ENCODE peak calls at places on chromosomes 5 and 9, in ten cellular contexts. U is PC-9, S is right lobe of liver, A is A549, T is left ventricle myocardium inferior, H is Caco-2, Z is heart left ventricle, J is choroid plexus epithelial cell, M is GM13976, D is ascending aorta. O is an unnamed sample.

GRCh38 chr5:118647587-118647986 is 340.8 kb downstream of the DTWD2 start:
- DNase-seq in T (no peak), H (peak; percentile 68), S (no peak), U (no peak), M (no peak), D (no peak), A (no peak), Z (no peak), J (no peak), O (no peak)

GRCh38 chr5:154714271-154714986 is 40.7 kb upstream of the LARP1 start:
- DNase-seq in H (no peak), U (peak; percentile 20), T (no peak), A (no peak), Z (no peak), M (peak; percentile 33), D (no peak), J (peak; percentile 67), S (no peak), O (peak; percentile 15)

GRCh38 chr9:136093995-136094881 is 851 bp downstream of the NACC2 start:
- DNase-seq in U (peak; percentile 76), D (peak; percentile 91), Z (peak; percentile 91), H (peak; percentile 84), T (peak; percentile 88), M (no peak), A (peak; percentile 81), J (peak; percentile 67), S (peak; percentile 88), O (peak; percentile 83)

GRCh38 chr5:74660863-74661262 is 20.3 kb upstream of the ENC1 start:
- DNase-seq in J (no peak), Z (no peak), H (no peak), A (no peak), U (no peak), S (no peak), T (no peak), D (no peak), M (no peak), O (no peak)

GRCh38 chr9:110081395-110081794 is 126.6 kb downstream of the C9orf152 start:
- DNase-seq in H (no peak), M (no peak), Z (no peak), T (no peak), S (no peak), J (peak; percentile 82), A (no peak), U (no peak), D (no peak), O (no peak)

GRCh38 chr5:151264113-151264512 is 11.1 kb downstream of the GM2A start:
- DNase-seq in J (peak; percentile 28), T (no peak), H (no peak), M (no peak), A (no peak), S (no peak), U (peak; percentile 28), Z (no peak), D (no peak), O (peak; percentile 32)

GRCh38 chr5:115888027-115888426 is 46.3 kb downstream of the AP3S1 start:
- DNase-seq in A (peak; percentile 24), M (no peak), U (no peak), Z (no peak), J (peak; percentile 69), S (no peak), T (no peak), H (no peak), D (no peak), O (no peak)

GRCh38 chr9:137482094-137482781 is 23.1 kb upstream of the NSMF start:
- DNase-seq in S (peak; percentile 91), J (peak; percentile 84), Z (peak; percentile 56), D (no peak), H (no peak), U (peak; percentile 71), M (no peak), T (no peak), A (peak; percentile 68), O (no peak)

GRCh38 chr9:135053133-135053532 is 34.3 kb upstream of the OLFM1 start:
- DNase-seq in M (no peak), D (no peak), H (peak; percentile 9), Z (no peak), T (no peak), S (no peak), A (no peak), U (no peak), J (no peak), O (no peak)

GRCh38 chr5:55533806-55534435 is 843 bp downstream of the PLPP1 start:
- DNase-seq in S (no peak), Z (no peak), D (peak; percentile 73), M (peak; percentile 69), T (no peak), H (peak; percentile 69), U (no peak), A (peak; percentile 45), J (peak; percentile 66), O (peak; percentile 68)

GRCh38 chr5:21424907-21425306 is 1428.2 kb downstream of the CDH12 start:
- DNase-seq in J (no peak), T (no peak), H (no peak), D (no peak), M (no peak), Z (no peak), U (no peak), S (no peak), A (no peak), O (no peak)

GRCh38 chr5:21419383-21419782 is 1431.4 kb upstream of the CDH18 start:
- DNase-seq in J (no peak), H (no peak), A (no peak), D (no peak), T (no peak), Z (no peak), U (no peak), S (no peak), M (no peak), O (no peak)
- TF ChIP-seq CTCF in J (no peak), H (peak; percentile 5), A (no peak), D (no peak), T (no peak), Z (no peak), U (no peak), S (no peak), M (no peak), O (no peak)

DNA sequence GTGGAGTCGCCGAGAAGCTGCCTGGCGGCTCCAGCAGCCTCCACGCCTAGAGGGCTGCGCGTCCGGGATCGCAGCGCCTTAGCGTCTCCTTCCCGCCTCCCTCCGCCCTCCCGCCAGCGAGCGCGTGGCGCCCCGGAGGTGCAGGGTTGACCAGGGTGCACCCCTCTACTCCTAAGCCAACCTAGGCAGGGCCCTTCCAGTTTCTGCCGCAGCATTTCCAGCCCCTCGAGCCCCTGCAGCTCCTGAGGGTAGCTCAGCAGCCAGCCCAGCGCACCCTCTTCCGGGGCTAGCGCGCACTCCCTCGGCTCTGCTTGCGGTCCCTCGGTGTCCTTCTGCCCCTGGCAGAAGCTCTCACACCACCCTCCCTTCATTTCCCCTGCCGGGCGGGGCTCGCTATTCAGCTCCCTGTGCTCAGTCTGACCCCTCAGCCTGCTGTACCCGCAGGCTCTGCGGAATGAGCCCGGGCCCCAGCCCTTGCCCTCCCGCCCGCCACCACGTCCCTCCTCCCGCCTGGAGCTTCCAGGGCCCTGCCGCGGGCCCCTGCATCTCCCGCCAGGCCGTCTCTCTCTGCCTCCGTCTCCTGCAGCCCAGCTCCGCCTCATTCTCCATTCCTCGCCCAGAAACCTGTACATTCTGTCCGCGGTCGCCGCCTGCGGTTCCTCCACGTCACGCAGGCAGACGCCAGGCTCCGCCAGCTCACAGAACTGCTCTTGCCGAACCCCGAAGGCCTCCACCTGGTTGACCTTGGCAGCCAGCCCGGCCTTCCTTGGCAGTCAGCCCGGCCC is 61.8 kb downstream of the SPATA31C2 start:
- DNase-seq in M (peak; percentile 37), H (peak; percentile 55), Z (peak; percentile 86), S (peak; percentile 93), U (peak; percentile 96), A (peak; percentile 82), D (peak; percentile 79), J (peak; percentile 99), T (peak; percentile 79), O (peak; percentile 51)
- TF ChIP-seq CTCF in M (no peak), H (no peak), Z (no peak), S (peak; percentile 15), U (no peak), A (peak; percentile 35), D (no peak), J (peak; percentile 6), T (peak; percentile 32), O (no peak)

DNA sequence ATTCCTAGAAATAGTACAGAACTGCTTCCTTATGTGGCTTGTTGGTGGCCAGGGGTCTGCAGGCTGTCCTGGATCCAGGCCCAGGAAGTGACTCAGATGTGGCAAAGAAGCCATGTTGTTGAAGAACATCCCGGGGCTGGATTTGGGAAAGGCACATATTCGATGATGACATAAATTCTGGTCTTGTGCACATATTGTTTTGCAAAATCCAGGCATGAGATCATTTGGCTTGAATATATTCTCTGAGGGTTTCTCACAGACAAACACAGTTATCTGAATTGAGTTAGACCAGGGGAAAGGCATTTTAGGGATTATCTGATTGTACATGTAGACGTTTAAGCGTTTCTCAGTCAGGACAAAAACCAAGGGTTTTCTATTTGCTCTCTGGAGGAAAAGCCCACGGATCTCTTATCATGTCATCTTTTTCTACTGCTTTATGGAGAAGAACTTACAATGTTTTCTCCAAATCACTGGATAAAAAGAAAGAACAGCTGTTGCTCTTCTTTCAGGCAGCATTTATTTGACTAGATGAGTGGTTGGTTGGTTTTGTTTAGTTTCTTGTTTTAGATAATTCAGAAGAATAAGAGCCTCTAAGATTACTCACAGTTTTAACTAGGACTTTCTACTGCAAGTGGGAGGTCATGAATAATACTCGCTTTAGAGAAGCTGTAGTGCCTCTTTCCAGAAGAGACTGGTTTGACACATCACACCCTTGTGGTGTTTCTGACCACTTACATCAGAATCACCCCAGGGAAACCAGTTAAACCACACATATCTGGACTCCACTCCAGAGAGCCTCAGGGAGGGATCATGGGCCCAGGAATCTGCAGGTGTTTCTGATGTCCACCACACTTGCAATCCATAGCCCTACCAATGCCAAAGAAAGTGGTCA is 29.5 kb upstream of the LHFPL2 start:
- DNase-seq in M (peak; percentile 44), A (peak; percentile 45), T (peak; percentile 68), Z (no peak), U (peak; percentile 65), S (no peak), D (peak; percentile 78), J (peak; percentile 97), H (peak; percentile 76), O (no peak)
- TF ChIP-seq CTCF in M (no peak), A (no peak), T (peak; percentile 17), Z (no peak), U (no peak), S (no peak), D (no peak), J (peak; percentile 38), H (no peak), O (no peak)

GRCh38 chr5:82639393-82640144 is 361.4 kb upstream of the RPS23 start:
- DNase-seq in U (no peak), Z (no peak), M (no peak), J (peak; percentile 58), H (no peak), S (no peak), T (no peak), A (no peak), D (no peak), O (no peak)
- TF ChIP-seq CTCF in U (no peak), Z (no peak), M (no peak), J (no peak), H (no peak), S (no peak), T (no peak), A (no peak), D (no peak), O (no peak)